ENCODE peak calls at places on chromosomes 5 and 9, in six cellular contexts. D is heart right ventricle; A is GM06990; W is CD4-positive, CD25-positive, alpha-beta regulatory T cell; T is PC-9; L is fibroblast of mammary gland. X is an unnamed sample.

GRCh38 chr9:123438321-123438720 is 82.3 kb downstream of the CRB2 start:
- DNase-seq in D (no peak), A (no peak), W (no peak), T (no peak), L (no peak), X (no peak)

GRCh38 chr5:41279040-41279439 is 65.7 kb upstream of the C6 start:
- DNase-seq in D (no peak), A (no peak), W (no peak), T (no peak), L (peak; percentile 11), X (no peak)

GRCh38 chr9:35948901-35949318 is 9.0 kb downstream of the OR2S2 start:
- DNase-seq in D (no peak), A (no peak), W (no peak), T (peak; percentile 75), L (no peak), X (no peak)

GRCh38 chr5:57531333-57531732 is 48.7 kb upstream of the ACTBL2 start:
- DNase-seq in D (no peak), A (no peak), W (no peak), T (no peak), L (no peak), X (no peak)

GRCh38 chr5:55860268-55860667 is 9.1 kb downstream of the IL31RA start:
- DNase-seq in D (no peak), A (no peak), W (no peak), T (no peak), L (no peak), X (no peak)

GRCh38 chr9:105226055-105226454 is 18.4 kb upstream of the SLC44A1 start:
- DNase-seq in D (no peak), A (no peak), W (no peak), T (no peak), L (peak; percentile 55), X (no peak)

GRCh38 chr9:115158666-115159481 is 40.9 kb upstream of the TNC start:
- DNase-seq in D (no peak), A (no peak), W (no peak), T (no peak), L (peak; percentile 83), X (no peak)

GRCh38 chr5:74042559-74043357 is 416.8 kb downstream of the ARHGEF28 start:
- DNase-seq in D (no peak), A (no peak), W (no peak), T (no peak), L (peak; percentile 82), X (no peak)

GRCh38 chr9:5375091-5375490 is 35.4 kb upstream of the RLN1 start:
- DNase-seq in D (no peak), A (no peak), W (no peak), T (no peak), L (no peak), X (no peak)

GRCh38 chr9:128927731-128928411 is 7.1 kb downstream of the PHYHD1 start:
- DNase-seq in D (peak; percentile 54), A (no peak), W (peak; percentile 50), T (no peak), L (peak; percentile 48), X (peak; percentile 62)

GRCh38 chr9:25917593-25918426 is 239.6 kb upstream of the TUSC1 start:
- DNase-seq in D (no peak), A (no peak), W (no peak), T (no peak), L (no peak), X (no peak)

GRCh38 chr5:41369799-41370198 is 140.6 kb downstream of the PLCXD3 start:
- DNase-seq in D (no peak), A (no peak), W (no peak), T (no peak), L (no peak), X (no peak)

GRCh38 chr5:14011089-14012004 is 66.9 kb upstream of the DNAH5 start:
- DNase-seq in D (peak; percentile 82), A (peak; percentile 83), W (peak; percentile 2), T (peak; percentile 87), L (peak; percentile 76), X (peak; percentile 89)

GRCh38 chr9:2180171-2180570 is 165.0 kb downstream of the SMARCA2 start:
- DNase-seq in D (no peak), A (no peak), W (no peak), T (no peak), L (no peak), X (no peak)

GRCh38 chr5:178186417-178186816 is 754 bp downstream of the GMCL2 start:
- DNase-seq in D (no peak), A (no peak), W (no peak), T (peak; percentile 82), L (no peak), X (no peak)

GRCh38 chr9:94057918-94058317 is 26.3 kb upstream of the PTPDC1 start:
- DNase-seq in D (no peak), A (no peak), W (no peak), T (no peak), L (no peak), X (no peak)

GRCh38 chr5:142871880-142872200 is 101.7 kb downstream of the ARHGAP26 start:
- DNase-seq in D (peak; percentile 41), A (no peak), W (no peak), T (no peak), L (peak; percentile 57), X (peak; percentile 32)

GRCh38 chr9:88922091-88922490 is 69.2 kb upstream of the S1PR3 start:
- DNase-seq in D (no peak), A (peak; percentile 35), W (peak; percentile 60), T (no peak), L (no peak), X (no peak)

GRCh38 chr9:121491111-121491510 is 8.5 kb downstream of the GGTA1 start:
- DNase-seq in D (no peak), A (no peak), W (no peak), T (no peak), L (no peak), X (no peak)

GRCh38 chr5:149434162-149435014 is 55.3 kb upstream of the IL17B start:
- DNase-seq in D (peak; percentile 69), A (no peak), W (peak; percentile 42), T (no peak), L (peak; percentile 66), X (no peak)

GRCh38 chr5:54337523-54337922 is 27.1 kb upstream of the ARL15 start:
- DNase-seq in D (no peak), A (no peak), W (no peak), T (no peak), L (no peak), X (no peak)

GRCh38 chr5:12274236-12274635 is 370.0 kb upstream of the CTNND2 start:
- DNase-seq in D (no peak), A (no peak), W (no peak), T (peak; percentile 39), L (no peak), X (no peak)

GRCh38 chr9:106864533-106865143 is 1.7 kb downstream of the ZNF462 start:
- DNase-seq in D (no peak), A (no peak), W (no peak), T (no peak), L (peak; percentile 52), X (no peak)

GRCh38 chr9:111949919-111950318 is 53.3 kb downstream of the UGCG start:
- DNase-seq in D (no peak), A (no peak), W (no peak), T (no peak), L (no peak), X (no peak)

GRCh38 chr5:110043025-110043424 is 353.3 kb downstream of the MAN2A1 start:
- DNase-seq in D (no peak), A (no peak), W (peak; percentile 17), T (no peak), L (no peak), X (no peak)

GRCh38 chr5:139524446-139524845 is 36.7 kb upstream of the UBE2D2 start:
- DNase-seq in D (no peak), A (no peak), W (no peak), T (no peak), L (no peak), X (no peak)

DNA sequence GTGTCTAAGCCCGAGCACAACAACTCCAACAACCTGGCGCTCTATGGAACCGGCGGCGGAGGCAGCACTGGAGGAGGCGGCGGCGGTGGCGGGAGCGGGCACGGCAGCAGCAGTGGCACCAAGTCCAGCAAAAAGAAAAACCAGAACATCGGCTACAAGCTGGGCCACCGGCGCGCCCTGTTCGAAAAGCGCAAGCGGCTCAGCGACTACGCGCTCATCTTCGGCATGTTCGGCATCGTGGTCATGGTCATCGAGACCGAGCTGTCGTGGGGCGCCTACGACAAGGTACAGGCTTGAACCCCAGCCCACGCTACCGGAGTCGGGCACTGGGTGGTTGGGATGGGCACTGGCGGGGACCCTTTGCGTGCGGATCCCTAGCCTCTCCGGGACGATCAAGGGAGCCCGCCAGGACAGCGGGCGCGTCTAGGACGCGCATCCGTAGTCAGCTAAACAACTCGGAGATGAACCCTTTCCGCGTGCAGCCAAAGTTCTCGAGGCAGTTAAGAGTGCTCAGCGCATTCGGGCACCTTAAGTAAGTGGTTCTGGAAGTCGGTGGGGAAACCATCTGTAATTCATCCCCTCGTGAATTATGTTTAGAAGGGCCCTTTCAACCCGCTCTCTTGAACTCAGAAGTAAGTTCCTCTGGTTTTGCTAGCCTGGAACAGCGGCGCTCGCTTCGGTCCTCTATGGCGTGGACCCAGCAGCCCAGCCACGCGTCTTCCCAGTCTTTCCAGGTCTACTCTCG is 1.3 kb downstream of the KCNN2 start:
- DNase-seq in D (no peak), A (peak; percentile 40), W (no peak), T (no peak), L (no peak), X (no peak)
- H3K4me3 ChIP-seq in D (peak overlapping the region; percentile 86), A (peak overlapping the region; percentile 74), W (no peak overlapping the region), T (no peak overlapping the region), L (no peak overlapping the region), X (peak overlapping the region; percentile 37)

GRCh38 chr5:159051431-159052281 is 48.1 kb downstream of the EBF1 start:
- DNase-seq in D (peak; percentile 77), A (peak; percentile 73), W (no peak), T (no peak), L (no peak), X (peak; percentile 26)
- H3K4me3 ChIP-seq in D (peak overlapping the region; percentile 49), A (peak overlapping the region; percentile 63), W (no peak overlapping the region), T (no peak overlapping the region), L (peak overlapping the region; percentile 24), X (peak overlapping the region; percentile 25)

DNA sequence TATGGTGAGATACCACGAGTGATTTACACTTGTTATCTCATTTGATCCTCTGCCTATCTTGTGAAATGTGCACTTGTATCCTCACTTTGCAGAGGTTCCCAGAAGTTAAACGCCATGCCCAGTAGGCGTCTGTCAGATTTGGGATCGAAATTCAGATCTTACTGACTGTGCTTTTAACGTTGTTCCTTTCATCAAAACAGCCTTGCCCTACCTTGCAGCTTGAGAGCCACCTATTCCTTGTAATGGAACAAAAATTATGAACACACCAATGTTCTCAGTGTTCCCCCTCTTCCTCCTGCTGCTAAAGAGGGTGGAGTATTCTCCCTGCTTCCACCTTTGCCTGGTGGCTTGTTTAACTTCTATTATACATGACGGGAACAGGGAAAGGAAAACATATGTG is 257.0 kb downstream of the MSX2 start:
- DNase-seq in D (no peak), A (no peak), W (no peak), T (no peak), L (no peak), X (no peak)
- H3K4me3 ChIP-seq in D (no peak overlapping the region), A (no peak overlapping the region), W (no peak overlapping the region), T (no peak overlapping the region), L (no peak overlapping the region), X (no peak overlapping the region)

DNA sequence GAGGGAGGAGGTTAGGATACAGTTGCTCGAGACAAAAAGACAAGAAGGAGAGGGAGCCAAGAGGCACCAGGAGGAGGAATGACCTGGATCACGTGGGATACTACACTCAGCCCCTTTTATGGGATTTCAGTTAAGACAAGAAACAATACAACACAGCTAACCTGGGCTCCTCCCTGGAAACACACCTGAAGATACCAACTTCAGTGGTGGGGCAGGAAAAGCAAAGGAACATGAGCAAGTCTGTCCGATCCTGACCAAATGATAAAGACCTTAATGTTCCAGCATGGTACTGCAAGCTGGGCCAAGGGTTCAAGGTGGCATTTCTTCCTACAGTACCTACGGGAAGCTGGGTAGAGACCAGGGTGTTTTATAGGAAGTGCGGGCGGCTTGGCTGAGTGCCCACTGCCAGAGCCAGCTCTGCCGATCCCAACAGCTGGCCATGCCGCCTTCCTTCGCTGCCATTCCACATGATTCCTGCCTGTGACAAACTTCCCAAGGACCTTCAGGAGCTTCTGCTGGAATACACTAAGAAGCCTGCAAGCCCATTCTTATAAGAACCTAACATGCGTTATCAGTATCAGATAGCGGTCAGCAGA is 22.1 kb downstream of the MYO10 start:
- DNase-seq in D (no peak), A (no peak), W (no peak), T (no peak), L (no peak), X (no peak)
- H3K4me3 ChIP-seq in D (no peak overlapping the region), A (no peak overlapping the region), W (no peak overlapping the region), T (no peak overlapping the region), L (no peak overlapping the region), X (no peak overlapping the region)